ENCODE peak calls at places on chromosomes 6 and 20, in eight cellular contexts. Y, T, N, X, C, A, P and D are unnamed samples.

GRCh38 chr20:58695895-58696375 is 3.3 kb downstream of the NPEPL1 start:
- DNase-seq in X (no peak), Y (no peak), A (no peak), C (no peak), T (no peak), N (peak; percentile 54), P (no peak), D (no peak)

GRCh38 chr20:1654994-1655393 is 2.6 kb downstream of the SIRPG start:
- DNase-seq in N (no peak), A (no peak), P (no peak), C (no peak), T (no peak), X (no peak), Y (no peak), D (no peak)

GRCh38 chr20:22904411-22904810 is 130.7 kb upstream of the SSTR4 start:
- DNase-seq in P (no peak), X (no peak), C (no peak), T (no peak), Y (no peak), N (no peak), A (no peak), D (no peak)

GRCh38 chr6:106894978-106895702 is 79.4 kb downstream of the CD24 start:
- DNase-seq in A (no peak), N (no peak), C (peak; percentile 15), P (no peak), X (no peak), T (peak; percentile 31), Y (peak; percentile 93), D (no peak)

GRCh38 chr6:168333471-168333870 is 13.9 kb upstream of the DACT2 start:
- DNase-seq in X (no peak), C (no peak), P (no peak), Y (no peak), T (no peak), A (no peak), N (no peak), D (no peak)

GRCh38 chr20:48530957-48531356 is 296.8 kb downstream of the PREX1 start:
- DNase-seq in T (peak; percentile 45), C (no peak), N (no peak), A (no peak), Y (no peak), P (no peak), X (no peak), D (no peak)

GRCh38 chr6:92125681-92126080 is 1293.7 kb downstream of the EPHA7 start:
- DNase-seq in P (no peak), T (no peak), X (no peak), N (no peak), C (no peak), A (no peak), Y (no peak), D (no peak)

GRCh38 chr6:9404351-9405146 is 969.2 kb upstream of the SLC35B3 start:
- DNase-seq in T (no peak), N (no peak), C (no peak), A (no peak), Y (no peak), P (no peak), X (no peak), D (no peak)

GRCh38 chr6:44145839-44146238 is 12.8 kb upstream of the CAPN11 start:
- DNase-seq in X (no peak), N (no peak), Y (no peak), A (no peak), T (no peak), P (no peak), C (no peak), D (no peak)

GRCh38 chr6:6834356-6835342 is 246.1 kb downstream of the LY86 start:
- DNase-seq in C (no peak), X (no peak), P (no peak), T (no peak), Y (peak; percentile 58), N (no peak), A (no peak), D (no peak)

GRCh38 chr6:32156891-32157290 is 3.0 kb downstream of the PPT2 start:
- DNase-seq in N (no peak), P (no peak), T (no peak), X (no peak), Y (no peak), C (no peak), A (no peak), D (no peak)

GRCh38 chr6:142331601-142332000 is 29.8 kb downstream of the ADGRG6 start:
- DNase-seq in N (no peak), X (no peak), C (no peak), A (no peak), T (no peak), P (no peak), Y (peak; percentile 36), D (no peak)

GRCh38 chr6:152673233-152673632 is 24.5 kb upstream of the MYCT1 start:
- DNase-seq in N (no peak), Y (no peak), A (no peak), P (no peak), C (no peak), X (no peak), T (no peak), D (no peak)

GRCh38 chr20:30811896-30812671 is 445.4 kb upstream of the DEFB115 start:
- DNase-seq in Y (peak; percentile 61), T (no peak), A (peak; percentile 24), N (peak; percentile 84), X (no peak), C (peak; percentile 66), P (peak; percentile 51), D (no peak)

GRCh38 chr6:145213614-145214013 is 521.7 kb downstream of the EPM2A start:
- DNase-seq in X (no peak), T (no peak), C (peak; percentile 59), Y (no peak), N (no peak), A (no peak), P (no peak), D (no peak)

GRCh38 chr20:60598528-60598927 is 640.3 kb downstream of the CDH26 start:
- DNase-seq in C (no peak), A (no peak), X (no peak), P (no peak), T (no peak), Y (no peak), N (no peak), D (no peak)